ENCODE peak calls at places on chromosome 19, in ten cellular contexts. V is uterus; N is CD4-positive, alpha-beta T cell; L is GM23338; T is ovary; C is heart left ventricle; O is pancreas; Y is CD8-positive, alpha-beta memory T cell; M is CD4-positive, CD25-positive, alpha-beta regulatory T cell; R is testis. D is an unnamed sample.

GRCh38 chr19:30668521-30669155 is 296.5 kb downstream of the ZNF536 start:
- DNase-seq in V (no peak), N (no peak), L (no peak), T (no peak), C (no peak), O (no peak), Y (no peak), M (no peak), R (peak), D (no peak)

GRCh38 chr19:41626877-41627276 is at the start of gene CEACAM4:
- DNase-seq in V (no peak), N (no peak), L (no peak), T (no peak), C (no peak), O (peak), Y (no peak), M (no peak), R (no peak), D (no peak)

GRCh38 chr19:11416346-11417052 is 2.6 kb downstream of the RGL3 start:
- DNase-seq in V (no peak), N (no peak), L (no peak), T (no peak), C (no peak), O (no peak), Y (no peak), M (no peak), R (no peak), D (no peak)

GRCh38 chr19:35460608-35461007 is 12.6 kb downstream of the FFAR2 start:
- DNase-seq in V (no peak), N (no peak), L (no peak), T (no peak), C (no peak), O (no peak), Y (no peak), M (no peak), R (no peak), D (no peak)

GRCh38 chr19:48745208-48745995 is 1.3 kb downstream of the IZUMO1 start:
- DNase-seq in V (no peak), N (peak), L (peak), T (no peak), C (no peak), O (peak), Y (peak), M (peak), R (peak), D (no peak)

GRCh38 chr19:51739466-51740213 is 12.0 kb downstream of the FPR1 start:
- DNase-seq in V (no peak), N (no peak), L (no peak), T (no peak), C (no peak), O (no peak), Y (no peak), M (no peak), R (no peak), D (no peak)

GRCh38 chr19:45885556-45886426 is at the start of gene IRF2BP1:
- DNase-seq in V (peak), N (peak), L (peak), T (peak), C (peak), O (peak), Y (peak), M (peak), R (peak), D (peak)

GRCh38 chr19:48190288-48191284 is 20.1 kb downstream of the ZSWIM9 start:
- DNase-seq in V (no peak), N (peak), L (peak), T (no peak), C (no peak), O (no peak), Y (peak), M (peak), R (peak), D (no peak)

GRCh38 chr19:54434862-54435174 is 14.2 kb upstream of the LENG8 start:
- DNase-seq in V (no peak), N (no peak), L (peak), T (peak), C (no peak), O (peak), Y (no peak), M (no peak), R (no peak), D (no peak)

GRCh38 chr19:46082728-46083050 is 41.8 kb downstream of the IGFL3 start:
- DNase-seq in V (no peak), N (no peak), L (no peak), T (no peak), C (no peak), O (no peak), Y (no peak), M (no peak), R (no peak), D (no peak)

GRCh38 chr19:46579286-46579944 is 21.7 kb upstream of the CALM3 start:
- DNase-seq in V (no peak), N (no peak), L (peak), T (no peak), C (no peak), O (no peak), Y (peak), M (no peak), R (peak), D (no peak)

GRCh38 chr19:51365211-51366049 is 758 bp downstream of the ETFB start:
- DNase-seq in V (peak), N (no peak), L (peak), T (peak), C (no peak), O (no peak), Y (no peak), M (no peak), R (peak), D (no peak)

GRCh38 chr19:42965204-42965603 is 28.2 kb upstream of the PSG7 start:
- DNase-seq in V (no peak), N (no peak), L (no peak), T (no peak), C (no peak), O (no peak), Y (no peak), M (no peak), R (no peak), D (no peak)

GRCh38 chr19:41774515-41774980 is 19.2 kb downstream of the CEACAM6 start:
- DNase-seq in V (no peak), N (peak), L (no peak), T (no peak), C (no peak), O (no peak), Y (peak), M (peak), R (no peak), D (no peak)

DNA sequence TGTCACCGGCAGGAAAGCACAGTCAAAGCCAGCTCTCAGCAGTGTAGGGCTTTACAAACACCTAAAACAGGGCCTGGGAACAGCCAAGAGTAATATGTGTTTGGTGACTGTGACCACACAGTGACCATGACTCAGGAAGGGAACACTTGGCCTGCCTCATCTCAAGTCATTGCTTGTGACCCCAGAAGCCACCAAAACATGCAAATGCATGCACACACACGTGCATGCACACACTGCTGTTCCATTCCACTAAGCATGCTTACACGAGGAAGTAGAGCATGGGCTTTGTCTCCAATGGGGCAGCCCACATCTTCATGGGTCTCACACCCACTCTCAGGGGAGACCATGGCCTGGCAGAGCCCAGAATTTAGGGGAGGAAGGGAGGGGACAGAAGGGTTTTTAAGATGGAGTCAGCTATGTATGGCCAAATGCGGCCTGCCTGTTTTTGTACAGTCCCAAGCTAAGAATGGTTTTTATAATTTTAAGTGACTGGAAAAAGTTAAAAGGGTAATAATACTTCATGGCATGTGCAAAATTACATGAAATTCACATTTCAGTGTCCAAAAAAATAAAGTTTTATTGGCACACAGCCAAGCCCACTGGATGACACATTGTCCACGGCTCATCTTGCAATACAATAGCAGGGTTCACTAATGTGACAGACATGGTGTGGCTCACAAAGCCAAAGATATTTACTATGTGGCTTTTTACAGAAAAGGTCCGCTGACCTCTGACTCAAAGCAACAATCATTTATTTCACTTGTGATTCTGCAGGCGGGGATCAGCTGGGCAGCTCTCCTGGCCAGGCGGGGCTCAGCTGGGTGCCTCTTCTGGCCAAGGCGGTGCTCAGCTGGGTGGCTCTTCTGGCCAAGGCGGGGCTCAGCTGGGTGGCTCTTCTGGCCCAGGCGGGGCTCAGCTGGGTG is 17.3 kb downstream of the ZFR2 start:
- DNase-seq in V (no peak), N (no peak), L (no peak), T (no peak), C (no peak), O (no peak), Y (no peak), M (no peak), R (no peak), D (no peak)
- H3K27ac ChIP-seq in V (no peak), N (no peak), L (no peak), T (no peak), C (no peak), O (no peak), Y (no peak), M (no peak), R (no peak), D (no peak)

DNA sequence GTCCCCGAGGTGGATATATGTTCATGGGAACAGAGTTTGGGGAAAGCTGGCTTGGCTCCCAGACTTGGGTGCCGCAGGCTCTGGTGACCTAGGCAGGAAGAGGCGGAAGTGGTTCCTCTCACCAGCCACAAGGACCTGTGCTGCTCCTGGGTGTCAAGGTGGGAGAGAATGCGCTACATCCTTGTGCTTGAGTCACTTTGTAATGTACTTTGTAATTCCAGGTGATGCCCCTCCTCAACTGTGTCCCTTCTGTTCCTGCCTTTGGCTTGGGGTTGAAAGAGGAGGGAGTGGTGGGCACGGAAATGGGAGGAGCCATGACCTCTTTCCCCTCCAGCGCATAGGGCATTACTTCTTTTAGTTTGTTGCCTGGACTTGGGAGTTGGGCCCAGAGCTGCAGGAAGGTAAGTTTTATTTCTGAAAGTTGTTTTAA is 10.9 kb downstream of the GARRE1 start:
- DNase-seq in V (no peak), N (no peak), L (peak), T (no peak), C (no peak), O (no peak), Y (no peak), M (no peak), R (no peak), D (no peak)
- H3K27ac ChIP-seq in V (peak), N (no peak), L (peak), T (no peak), C (peak), O (no peak), Y (no peak), M (no peak), R (no peak), D (peak)

GRCh38 chr19:4007021-4007835 is at the start of gene PIAS4:
- DNase-seq in V (peak), N (peak), L (peak), T (peak), C (peak), O (peak), Y (peak), M (peak), R (peak), D (peak)
- H3K27ac ChIP-seq in V (peak), N (peak), L (peak), T (peak), C (peak), O (peak), Y (peak), M (peak), R (peak), D (peak)

GRCh38 chr19:6226444-6227155 is 53.2 kb downstream of the MLLT1 start:
- DNase-seq in V (no peak), N (no peak), L (no peak), T (no peak), C (no peak), O (peak), Y (no peak), M (no peak), R (no peak), D (no peak)
- H3K27ac ChIP-seq in V (no peak), N (no peak), L (no peak), T (no peak), C (no peak), O (no peak), Y (no peak), M (no peak), R (no peak), D (no peak)

DNA sequence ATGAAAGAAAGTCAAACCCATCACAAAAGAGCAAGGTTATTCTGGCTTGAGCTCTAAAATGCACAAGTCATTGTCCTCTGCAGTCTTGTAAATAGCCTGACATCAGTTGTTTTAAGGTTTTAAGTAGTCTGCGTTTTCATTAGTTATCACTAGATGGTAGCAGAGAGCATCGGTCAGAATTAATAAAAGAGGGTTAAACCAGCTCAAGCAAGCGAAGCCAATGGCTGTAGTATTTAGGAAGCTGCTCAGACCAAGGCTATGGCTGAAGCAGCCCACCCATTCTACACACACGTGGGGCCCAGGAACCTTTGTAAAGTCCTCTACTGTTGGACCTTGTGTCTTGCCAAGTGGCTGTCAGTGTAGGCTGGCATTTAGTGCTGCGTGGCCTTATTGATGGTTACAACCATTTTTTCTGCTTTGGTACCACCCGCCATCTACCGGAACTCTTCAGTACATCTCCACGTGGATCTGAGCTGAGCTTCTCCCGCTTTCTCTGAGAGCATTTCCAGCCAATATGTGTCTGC is 13.3 kb upstream of the ZNF57 start:
- DNase-seq in V (no peak), N (no peak), L (peak), T (peak), C (no peak), O (no peak), Y (no peak), M (no peak), R (peak), D (no peak)
- H3K27ac ChIP-seq in V (no peak), N (no peak), L (no peak), T (no peak), C (no peak), O (no peak), Y (no peak), M (no peak), R (no peak), D (no peak)

GRCh38 chr19:19021115-19021514 is 12.2 kb downstream of the SUGP2 start:
- DNase-seq in V (no peak), N (no peak), L (no peak), T (no peak), C (no peak), O (no peak), Y (no peak), M (no peak), R (no peak), D (no peak)
- H3K27ac ChIP-seq in V (no peak), N (no peak), L (no peak), T (no peak), C (no peak), O (no peak), Y (no peak), M (no peak), R (no peak), D (no peak)

DNA sequence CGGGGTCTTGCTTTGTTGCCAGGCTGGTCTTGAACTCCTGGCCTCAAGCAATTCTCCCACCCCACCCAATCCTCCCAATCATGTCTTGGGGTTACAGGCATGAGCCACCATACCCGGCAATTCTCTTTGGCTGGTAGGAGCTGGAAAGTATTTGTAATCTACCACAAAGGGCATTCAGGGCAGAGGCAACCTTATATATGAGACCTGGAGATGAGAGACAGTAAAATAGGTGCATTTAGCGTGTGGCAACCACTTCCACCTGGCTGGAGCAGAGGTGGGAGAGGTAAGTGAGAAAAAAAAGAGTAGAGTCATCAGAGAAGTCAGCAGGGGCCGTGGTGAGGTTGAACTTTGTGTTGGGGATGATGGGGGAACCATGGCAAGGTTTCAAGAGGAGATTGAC is 36.8 kb downstream of the VAV1 start:
- DNase-seq in V (no peak), N (no peak), L (no peak), T (no peak), C (no peak), O (no peak), Y (no peak), M (no peak), R (no peak), D (no peak)
- H3K27ac ChIP-seq in V (no peak), N (peak), L (no peak), T (no peak), C (no peak), O (no peak), Y (no peak), M (no peak), R (no peak), D (no peak)

GRCh38 chr19:899363-900301 is 6.3 kb downstream of the RNU6-9 start:
- DNase-seq in V (no peak), N (no peak), L (no peak), T (no peak), C (no peak), O (peak), Y (no peak), M (no peak), R (no peak), D (no peak)

GRCh38 chr19:898663-899062 is 5.4 kb downstream of the RNU6-9 start:
- DNase-seq in V (no peak), N (peak), L (peak), T (no peak), C (no peak), O (peak), Y (no peak), M (peak), R (peak), D (no peak)

GRCh38 chr19:902093-902370 is 8.7 kb downstream of the RNU6-9 start:
- DNase-seq in V (no peak), N (no peak), L (no peak), T (no peak), C (no peak), O (no peak), Y (no peak), M (no peak), R (no peak), D (no peak)

GRCh38 chr19:901216-902092 is 8.2 kb downstream of the RNU6-9 start:
- DNase-seq in V (no peak), N (no peak), L (no peak), T (no peak), C (no peak), O (peak), Y (no peak), M (no peak), R (no peak), D (no peak)

DNA sequence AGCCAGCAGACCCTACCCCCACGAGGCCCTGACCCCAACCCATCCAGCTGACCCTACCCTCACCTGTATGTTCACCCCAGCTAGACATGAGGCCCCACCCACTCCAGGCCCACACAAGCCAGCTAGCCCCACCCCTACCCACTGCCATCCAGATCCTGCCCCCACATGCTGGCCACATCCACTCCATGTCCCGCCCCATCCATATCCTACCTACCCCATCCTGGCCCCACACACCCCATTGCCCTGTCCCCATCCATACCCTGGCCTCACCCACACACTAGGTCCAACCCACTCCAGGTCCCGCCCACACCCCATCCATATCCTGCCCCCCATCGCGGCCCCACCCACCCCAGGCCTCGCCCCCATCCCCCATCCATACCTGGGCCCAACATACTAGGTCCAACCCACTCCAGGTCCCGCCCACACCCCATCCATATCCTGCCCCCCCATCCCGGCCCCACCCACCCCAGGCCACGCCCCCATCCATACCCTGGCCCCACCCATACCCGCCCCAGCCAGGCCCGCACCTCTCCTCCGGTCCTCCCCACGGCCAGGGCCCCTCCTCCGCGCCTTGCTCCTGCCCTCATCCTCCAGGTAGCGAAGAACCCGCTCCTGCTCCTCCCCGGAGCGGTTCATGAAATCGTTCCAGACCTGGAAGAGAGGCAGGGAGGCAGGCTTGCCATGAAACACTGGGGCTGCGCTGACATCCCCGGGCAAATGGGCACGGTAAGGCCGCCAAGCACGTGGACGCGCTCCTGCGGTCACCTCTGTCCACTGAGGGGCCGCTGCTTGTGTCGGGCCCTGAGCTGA is 7.2 kb downstream of the RNU6-9 start:
- DNase-seq in V (no peak), N (peak), L (peak), T (no peak), C (no peak), O (peak), Y (no peak), M (no peak), R (peak), D (no peak)
- H3K27ac ChIP-seq in V (no peak), N (no peak), L (no peak), T (no peak), C (no peak), O (no peak), Y (no peak), M (peak), R (no peak), D (no peak)

D was measured in thoracic aorta.